ENCODE peak calls at places on chromosomes 5 and 9, in ten cellular contexts. One of them, this sample, is unnamed.

GRCh38 chr9:130333041-130334040 is 67.8 kb downstream of the HMCN2 start:
- DNase-seq in HFF-Myc: peak
- DNase-seq in endodermal cell: no peak
- DNase-seq in neural crest cell: no peak
- DNase-seq in GM12865: no peak
- DNase-seq in prostate gland: no peak
- DNase-seq in kidney epithelial cell: no peak
- DNase-seq in cardiac muscle cell: no peak
- DNase-seq in pancreas: peak
- DNase-seq in A549: no peak
- DNase-seq in this sample: no peak

GRCh38 chr9:89768650-89769071 is 163.8 kb downstream of the GADD45G start:
- DNase-seq in prostate gland: no peak
- DNase-seq in A549: no peak
- DNase-seq in endodermal cell: peak
- DNase-seq in HFF-Myc: no peak
- DNase-seq in neural crest cell: no peak
- DNase-seq in cardiac muscle cell: no peak
- DNase-seq in pancreas: no peak
- DNase-seq in kidney epithelial cell: no peak
- DNase-seq in GM12865: peak
- DNase-seq in this sample: no peak

GRCh38 chr5:76547242-76547890 is 75.8 kb downstream of the F2RL2 start:
- DNase-seq in endodermal cell: no peak
- DNase-seq in HFF-Myc: no peak
- DNase-seq in GM12865: peak
- DNase-seq in cardiac muscle cell: no peak
- DNase-seq in prostate gland: peak
- DNase-seq in kidney epithelial cell: no peak
- DNase-seq in pancreas: no peak
- DNase-seq in neural crest cell: no peak
- DNase-seq in A549: no peak
- DNase-seq in this sample: no peak

GRCh38 chr5:175385691-175386360 is 58.2 kb downstream of the DRD1 start:
- DNase-seq in endodermal cell: no peak
- DNase-seq in prostate gland: peak
- DNase-seq in HFF-Myc: no peak
- DNase-seq in GM12865: no peak
- DNase-seq in cardiac muscle cell: no peak
- DNase-seq in neural crest cell: no peak
- DNase-seq in kidney epithelial cell: no peak
- DNase-seq in pancreas: no peak
- DNase-seq in A549: peak
- DNase-seq in this sample: no peak

GRCh38 chr9:33375238-33375840 is 27.0 kb downstream of the AQP7 start:
- DNase-seq in HFF-Myc: no peak
- DNase-seq in GM12865: no peak
- DNase-seq in neural crest cell: peak
- DNase-seq in cardiac muscle cell: no peak
- DNase-seq in pancreas: no peak
- DNase-seq in A549: no peak
- DNase-seq in prostate gland: no peak
- DNase-seq in kidney epithelial cell: no peak
- DNase-seq in endodermal cell: peak
- DNase-seq in this sample: no peak

GRCh38 chr9:71721786-71722295 is 46.5 kb downstream of the CEMIP2 start:
- DNase-seq in cardiac muscle cell: no peak
- DNase-seq in prostate gland: no peak
- DNase-seq in HFF-Myc: no peak
- DNase-seq in A549: no peak
- DNase-seq in kidney epithelial cell: no peak
- DNase-seq in pancreas: no peak
- DNase-seq in endodermal cell: no peak
- DNase-seq in GM12865: no peak
- DNase-seq in neural crest cell: no peak
- DNase-seq in this sample: no peak

GRCh38 chr5:175861337-175862130 is 9.8 kb upstream of the CPLX2 start:
- DNase-seq in HFF-Myc: no peak
- DNase-seq in endodermal cell: no peak
- DNase-seq in A549: peak
- DNase-seq in prostate gland: no peak
- DNase-seq in kidney epithelial cell: no peak
- DNase-seq in pancreas: no peak
- DNase-seq in neural crest cell: no peak
- DNase-seq in GM12865: no peak
- DNase-seq in cardiac muscle cell: no peak
- DNase-seq in this sample: no peak

GRCh38 chr5:864492-865167 is 13.8 kb upstream of the ZDHHC11 start:
- DNase-seq in GM12865: no peak
- DNase-seq in HFF-Myc: no peak
- DNase-seq in cardiac muscle cell: no peak
- DNase-seq in prostate gland: no peak
- DNase-seq in endodermal cell: no peak
- DNase-seq in kidney epithelial cell: no peak
- DNase-seq in neural crest cell: no peak
- DNase-seq in pancreas: no peak
- DNase-seq in A549: no peak
- DNase-seq in this sample: no peak

GRCh38 chr5:31824886-31825774 is 186.2 kb downstream of the PDZD2 start:
- DNase-seq in GM12865: peak
- DNase-seq in HFF-Myc: peak
- DNase-seq in neural crest cell: peak
- DNase-seq in endodermal cell: peak
- DNase-seq in cardiac muscle cell: peak
- DNase-seq in pancreas: no peak
- DNase-seq in prostate gland: peak
- DNase-seq in kidney epithelial cell: peak
- DNase-seq in A549: peak
- DNase-seq in this sample: peak

GRCh38 chr5:180137401-180138213 is 66.0 kb upstream of the RNF130 start:
- DNase-seq in GM12865: no peak
- DNase-seq in prostate gland: no peak
- DNase-seq in A549: no peak
- DNase-seq in cardiac muscle cell: no peak
- DNase-seq in neural crest cell: no peak
- DNase-seq in HFF-Myc: no peak
- DNase-seq in kidney epithelial cell: no peak
- DNase-seq in endodermal cell: no peak
- DNase-seq in pancreas: no peak
- DNase-seq in this sample: no peak

GRCh38 chr5:41115281-41115680 is 44.1 kb upstream of the MROH2B start:
- DNase-seq in neural crest cell: no peak
- DNase-seq in prostate gland: no peak
- DNase-seq in HFF-Myc: no peak
- DNase-seq in GM12865: no peak
- DNase-seq in A549: no peak
- DNase-seq in cardiac muscle cell: no peak
- DNase-seq in kidney epithelial cell: no peak
- DNase-seq in endodermal cell: no peak
- DNase-seq in pancreas: no peak
- DNase-seq in this sample: no peak

GRCh38 chr5:161311141-161311708 is 235.3 kb downstream of the GABRB2 start:
- DNase-seq in GM12865: peak
- DNase-seq in prostate gland: no peak
- DNase-seq in endodermal cell: no peak
- DNase-seq in cardiac muscle cell: no peak
- DNase-seq in pancreas: no peak
- DNase-seq in A549: no peak
- DNase-seq in neural crest cell: no peak
- DNase-seq in kidney epithelial cell: no peak
- DNase-seq in HFF-Myc: no peak
- DNase-seq in this sample: no peak

GRCh38 chr5:56951131-56951945 is 585 bp downstream of the MIER3 start:
- DNase-seq in neural crest cell: peak
- DNase-seq in kidney epithelial cell: no peak
- DNase-seq in endodermal cell: peak
- DNase-seq in GM12865: peak
- DNase-seq in cardiac muscle cell: peak
- DNase-seq in HFF-Myc: no peak
- DNase-seq in pancreas: peak
- DNase-seq in A549: peak
- DNase-seq in prostate gland: peak
- DNase-seq in this sample: no peak

GRCh38 chr9:37331871-37332270 is 90.6 kb upstream of the GRHPR start:
- DNase-seq in GM12865: no peak
- DNase-seq in pancreas: no peak
- DNase-seq in kidney epithelial cell: no peak
- DNase-seq in HFF-Myc: no peak
- DNase-seq in neural crest cell: no peak
- DNase-seq in A549: no peak
- DNase-seq in prostate gland: no peak
- DNase-seq in endodermal cell: no peak
- DNase-seq in cardiac muscle cell: no peak
- DNase-seq in this sample: no peak

GRCh38 chr9:37332581-37332980 is 89.9 kb upstream of the GRHPR start:
- DNase-seq in pancreas: no peak
- DNase-seq in cardiac muscle cell: no peak
- DNase-seq in GM12865: no peak
- DNase-seq in endodermal cell: no peak
- DNase-seq in prostate gland: no peak
- DNase-seq in A549: no peak
- DNase-seq in HFF-Myc: no peak
- DNase-seq in kidney epithelial cell: no peak
- DNase-seq in neural crest cell: no peak
- DNase-seq in this sample: no peak

GRCh38 chr9:37336150-37336549 is 86.3 kb upstream of the GRHPR start:
- DNase-seq in A549: no peak
- DNase-seq in HFF-Myc: no peak
- DNase-seq in kidney epithelial cell: no peak
- DNase-seq in neural crest cell: no peak
- DNase-seq in cardiac muscle cell: no peak
- DNase-seq in GM12865: no peak
- DNase-seq in prostate gland: no peak
- DNase-seq in pancreas: no peak
- DNase-seq in endodermal cell: no peak
- DNase-seq in this sample: no peak

GRCh38 chr9:37335238-37335637 is 87.3 kb upstream of the GRHPR start:
- DNase-seq in GM12865: no peak
- DNase-seq in cardiac muscle cell: no peak
- DNase-seq in neural crest cell: no peak
- DNase-seq in endodermal cell: no peak
- DNase-seq in A549: no peak
- DNase-seq in prostate gland: no peak
- DNase-seq in pancreas: no peak
- DNase-seq in kidney epithelial cell: no peak
- DNase-seq in HFF-Myc: no peak
- DNase-seq in this sample: no peak

GRCh38 chr9:37333288-37333687 is 89.2 kb upstream of the GRHPR start:
- DNase-seq in pancreas: no peak
- DNase-seq in A549: no peak
- DNase-seq in HFF-Myc: no peak
- DNase-seq in kidney epithelial cell: no peak
- DNase-seq in neural crest cell: no peak
- DNase-seq in GM12865: no peak
- DNase-seq in prostate gland: no peak
- DNase-seq in cardiac muscle cell: no peak
- DNase-seq in endodermal cell: no peak
- DNase-seq in this sample: no peak
- TF ChIP-seq CTCF in pancreas: no peak
- TF ChIP-seq CTCF in A549: no peak
- TF ChIP-seq CTCF in HFF-Myc: no peak
- TF ChIP-seq CTCF in kidney epithelial cell: no peak
- TF ChIP-seq CTCF in neural crest cell: peak
- TF ChIP-seq CTCF in GM12865: no peak
- TF ChIP-seq CTCF in prostate gland: no peak
- TF ChIP-seq CTCF in cardiac muscle cell: peak
- TF ChIP-seq CTCF in endodermal cell: peak
- TF ChIP-seq CTCF in this sample: no peak

GRCh38 chr5:141373673-141374317 is at the start of gene PCDHGA6:
- DNase-seq in kidney epithelial cell: no peak
- DNase-seq in pancreas: no peak
- DNase-seq in HFF-Myc: no peak
- DNase-seq in GM12865: no peak
- DNase-seq in endodermal cell: no peak
- DNase-seq in prostate gland: no peak
- DNase-seq in neural crest cell: no peak
- DNase-seq in A549: no peak
- DNase-seq in cardiac muscle cell: no peak
- DNase-seq in this sample: no peak
- TF ChIP-seq CTCF in kidney epithelial cell: peak
- TF ChIP-seq CTCF in pancreas: no peak
- TF ChIP-seq CTCF in HFF-Myc: peak
- TF ChIP-seq CTCF in GM12865: peak
- TF ChIP-seq CTCF in endodermal cell: peak
- TF ChIP-seq CTCF in prostate gland: no peak
- TF ChIP-seq CTCF in neural crest cell: no peak
- TF ChIP-seq CTCF in A549: no peak
- TF ChIP-seq CTCF in cardiac muscle cell: peak
- TF ChIP-seq CTCF in this sample: peak

GRCh38 chr5:20231040-20231439 is 243.0 kb upstream of the CDH18 start:
- DNase-seq in cardiac muscle cell: no peak
- DNase-seq in A549: no peak
- DNase-seq in HFF-Myc: no peak
- DNase-seq in pancreas: no peak
- DNase-seq in prostate gland: no peak
- DNase-seq in endodermal cell: no peak
- DNase-seq in neural crest cell: no peak
- DNase-seq in kidney epithelial cell: no peak
- DNase-seq in GM12865: no peak
- DNase-seq in this sample: no peak
- TF ChIP-seq CTCF in cardiac muscle cell: peak
- TF ChIP-seq CTCF in A549: no peak
- TF ChIP-seq CTCF in HFF-Myc: no peak
- TF ChIP-seq CTCF in pancreas: no peak
- TF ChIP-seq CTCF in prostate gland: no peak
- TF ChIP-seq CTCF in endodermal cell: peak
- TF ChIP-seq CTCF in neural crest cell: peak
- TF ChIP-seq CTCF in kidney epithelial cell: no peak
- TF ChIP-seq CTCF in GM12865: no peak
- TF ChIP-seq CTCF in this sample: no peak

GRCh38 chr5:125301704-125302103 is 555.3 kb upstream of the ZNF608 start:
- DNase-seq in pancreas: no peak
- DNase-seq in prostate gland: no peak
- DNase-seq in cardiac muscle cell: no peak
- DNase-seq in endodermal cell: no peak
- DNase-seq in A549: no peak
- DNase-seq in GM12865: no peak
- DNase-seq in neural crest cell: no peak
- DNase-seq in kidney epithelial cell: no peak
- DNase-seq in HFF-Myc: no peak
- DNase-seq in this sample: no peak

GRCh38 chr5:125298711-125299379 is 552.4 kb upstream of the ZNF608 start:
- DNase-seq in kidney epithelial cell: no peak
- DNase-seq in endodermal cell: peak
- DNase-seq in neural crest cell: no peak
- DNase-seq in prostate gland: no peak
- DNase-seq in A549: no peak
- DNase-seq in GM12865: no peak
- DNase-seq in pancreas: no peak
- DNase-seq in HFF-Myc: no peak
- DNase-seq in cardiac muscle cell: no peak
- DNase-seq in this sample: no peak

GRCh38 chr5:125294844-125295243 is 548.4 kb upstream of the ZNF608 start:
- DNase-seq in prostate gland: no peak
- DNase-seq in A549: no peak
- DNase-seq in HFF-Myc: no peak
- DNase-seq in cardiac muscle cell: peak
- DNase-seq in GM12865: no peak
- DNase-seq in kidney epithelial cell: no peak
- DNase-seq in neural crest cell: no peak
- DNase-seq in pancreas: no peak
- DNase-seq in endodermal cell: no peak
- DNase-seq in this sample: no peak

GRCh38 chr5:125295405-125295872 is 549.0 kb upstream of the ZNF608 start:
- DNase-seq in prostate gland: no peak
- DNase-seq in A549: no peak
- DNase-seq in endodermal cell: no peak
- DNase-seq in HFF-Myc: no peak
- DNase-seq in pancreas: no peak
- DNase-seq in cardiac muscle cell: no peak
- DNase-seq in GM12865: peak
- DNase-seq in neural crest cell: no peak
- DNase-seq in kidney epithelial cell: no peak
- DNase-seq in this sample: no peak

GRCh38 chr5:125298258-125298657 is 551.8 kb upstream of the ZNF608 start:
- DNase-seq in pancreas: no peak
- DNase-seq in A549: no peak
- DNase-seq in prostate gland: no peak
- DNase-seq in HFF-Myc: no peak
- DNase-seq in endodermal cell: peak
- DNase-seq in cardiac muscle cell: no peak
- DNase-seq in kidney epithelial cell: no peak
- DNase-seq in neural crest cell: no peak
- DNase-seq in GM12865: no peak
- DNase-seq in this sample: no peak
- TF ChIP-seq CTCF in pancreas: no peak
- TF ChIP-seq CTCF in A549: no peak
- TF ChIP-seq CTCF in prostate gland: no peak
- TF ChIP-seq CTCF in HFF-Myc: no peak
- TF ChIP-seq CTCF in endodermal cell: no peak
- TF ChIP-seq CTCF in cardiac muscle cell: no peak
- TF ChIP-seq CTCF in kidney epithelial cell: no peak
- TF ChIP-seq CTCF in neural crest cell: no peak
- TF ChIP-seq CTCF in GM12865: no peak
- TF ChIP-seq CTCF in this sample: no peak

This sample was measured in epithelial cell of proximal tubule.